ENCODE peak calls at places on chromosomes 2 and 18, in six cellular contexts. G, B, T, Q, P and I are unnamed samples.

GRCh38 chr18:8084160-8084559 is 517.0 kb downstream of the PTPRM start:
- DNase-seq in G (peak; percentile 37), P (peak; percentile 28), T (no peak), Q (peak; percentile 21), B (peak; percentile 43), I (peak; percentile 69)

GRCh38 chr2:220891405-220891804 is 680.7 kb downstream of the EPHA4 start:
- DNase-seq in T (no peak), P (no peak), G (no peak), Q (peak; percentile 51), B (peak; percentile 60), I (no peak)

GRCh38 chr2:108367014-108367413 is 10.7 kb upstream of the SULT1C4 start:
- DNase-seq in P (no peak), Q (no peak), B (no peak), G (no peak), T (no peak), I (no peak)

GRCh38 chr2:86274265-86274917 is 63.0 kb downstream of the REEP1 start:
- DNase-seq in G (no peak), T (peak; percentile 56), B (no peak), P (no peak), Q (peak; percentile 31), I (no peak)

GRCh38 chr2:68885074-68885810 is 14.0 kb upstream of the BMP10 start:
- DNase-seq in P (no peak), G (no peak), Q (no peak), T (no peak), B (no peak), I (no peak)

GRCh38 chr2:55876425-55877084 is 47.0 kb downstream of the EFEMP1 start:
- DNase-seq in G (no peak), Q (no peak), P (no peak), T (no peak), B (no peak), I (no peak)

GRCh38 chr2:68318686-68319396 is 908 bp downstream of the CNRIP1 start:
- DNase-seq in B (peak; percentile 7), T (no peak), P (no peak), G (no peak), Q (no peak), I (no peak)

GRCh38 chr18:10270160-10270571 is 184.3 kb upstream of the APCDD1 start:
- DNase-seq in T (no peak), P (peak; percentile 16), G (no peak), B (no peak), Q (no peak), I (no peak)

GRCh38 chr2:218026676-218027425 is 24.1 kb upstream of the TNS1 start:
- DNase-seq in G (no peak), Q (no peak), T (no peak), B (no peak), P (no peak), I (peak; percentile 8)

GRCh38 chr2:205686231-205687017 is 4.1 kb downstream of the NRP2 start:
- DNase-seq in B (no peak), T (no peak), P (no peak), Q (no peak), G (no peak), I (no peak)

GRCh38 chr2:199085201-199085750 is 372.5 kb downstream of the SATB2 start:
- DNase-seq in P (no peak), G (no peak), B (no peak), T (no peak), Q (no peak), I (no peak)

GRCh38 chr2:45968946-45969584 is 317.6 kb downstream of the PRKCE start:
- DNase-seq in T (no peak), G (no peak), Q (no peak), P (no peak), B (no peak), I (no peak)

GRCh38 chr2:12555012-12555645 is 161.6 kb upstream of the TRIB2 start:
- DNase-seq in T (no peak), B (no peak), G (peak; percentile 22), P (no peak), Q (no peak), I (no peak)

GRCh38 chr18:58337688-58338087 is 291.2 kb downstream of the ALPK2 start:
- DNase-seq in P (no peak), Q (no peak), T (no peak), B (no peak), G (no peak), I (no peak)

GRCh38 chr2:179559108-179559806 is 294.6 kb upstream of the SESTD1 start:
- DNase-seq in T (no peak), B (no peak), G (no peak), Q (no peak), P (no peak), I (no peak)

GRCh38 chr2:238462782-238463396 is 36.2 kb downstream of the ASB1 start:
- DNase-seq in P (peak; percentile 77), B (peak; percentile 39), Q (peak; percentile 40), G (peak; percentile 45), T (peak; percentile 13), I (no peak)

GRCh38 chr2:216807861-216808272 is 52.0 kb downstream of the TNP1 start:
- DNase-seq in T (no peak), G (no peak), Q (no peak), P (no peak), B (no peak), I (no peak)

GRCh38 chr2:147789720-147790119 is 55.1 kb upstream of the ACVR2A start:
- DNase-seq in G (no peak), Q (no peak), P (no peak), B (no peak), T (no peak), I (no peak)

GRCh38 chr2:70750320-70750719 is 17.7 kb downstream of the ADD2 start:
- DNase-seq in G (no peak), B (no peak), T (no peak), Q (no peak), P (no peak), I (no peak)

GRCh38 chr2:50431958-50432650 is 599.8 kb downstream of the NRXN1 start:
- DNase-seq in T (no peak), Q (no peak), G (no peak), B (no peak), P (no peak), I (no peak)

GRCh38 chr2:164849506-164849905 is 7.9 kb upstream of the COBLL1 start:
- DNase-seq in G (no peak), B (no peak), P (no peak), T (no peak), Q (no peak), I (no peak)

GRCh38 chr2:179612108-179612507 is 249.3 kb downstream of the ZNF385B start:
- DNase-seq in Q (no peak), P (no peak), B (no peak), G (no peak), T (no peak), I (no peak)

DNA sequence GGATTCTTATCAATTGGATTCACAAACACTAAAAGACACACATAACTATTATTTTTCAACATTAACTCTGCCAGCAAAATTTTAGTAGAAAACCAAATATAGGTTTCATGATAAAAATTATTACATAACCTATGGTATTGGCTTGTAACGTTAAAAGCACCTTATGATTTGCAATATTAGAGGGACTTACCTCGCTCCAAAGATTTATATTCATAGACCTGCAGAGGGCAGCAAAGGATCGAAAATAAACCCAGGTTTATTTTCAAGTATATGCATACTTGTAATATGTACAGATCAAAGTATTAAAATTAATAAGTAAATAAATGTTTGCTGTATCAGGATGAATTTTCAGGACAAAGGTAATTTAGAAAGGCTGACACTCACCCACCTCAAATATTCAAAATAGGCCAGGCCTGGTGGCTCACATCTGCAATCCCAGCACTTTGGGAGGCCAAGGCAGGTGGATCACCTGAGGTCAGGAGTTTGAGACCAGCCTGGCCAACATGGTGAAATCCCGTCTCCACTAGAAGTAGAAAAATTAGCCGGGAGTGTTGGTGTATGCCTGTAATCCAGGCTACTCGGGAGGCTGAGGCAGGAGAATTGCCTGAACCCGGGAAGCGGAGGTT is 45.3 kb downstream of the LRPPRC start:
- DNase-seq in B (peak; percentile 10), G (no peak), P (peak; percentile 54), Q (peak; percentile 35), T (no peak), I (no peak)
- TF ChIP-seq SP1 in B (no peak), G (no peak), P (no peak), Q (no peak), T (no peak), I (no peak)

DNA sequence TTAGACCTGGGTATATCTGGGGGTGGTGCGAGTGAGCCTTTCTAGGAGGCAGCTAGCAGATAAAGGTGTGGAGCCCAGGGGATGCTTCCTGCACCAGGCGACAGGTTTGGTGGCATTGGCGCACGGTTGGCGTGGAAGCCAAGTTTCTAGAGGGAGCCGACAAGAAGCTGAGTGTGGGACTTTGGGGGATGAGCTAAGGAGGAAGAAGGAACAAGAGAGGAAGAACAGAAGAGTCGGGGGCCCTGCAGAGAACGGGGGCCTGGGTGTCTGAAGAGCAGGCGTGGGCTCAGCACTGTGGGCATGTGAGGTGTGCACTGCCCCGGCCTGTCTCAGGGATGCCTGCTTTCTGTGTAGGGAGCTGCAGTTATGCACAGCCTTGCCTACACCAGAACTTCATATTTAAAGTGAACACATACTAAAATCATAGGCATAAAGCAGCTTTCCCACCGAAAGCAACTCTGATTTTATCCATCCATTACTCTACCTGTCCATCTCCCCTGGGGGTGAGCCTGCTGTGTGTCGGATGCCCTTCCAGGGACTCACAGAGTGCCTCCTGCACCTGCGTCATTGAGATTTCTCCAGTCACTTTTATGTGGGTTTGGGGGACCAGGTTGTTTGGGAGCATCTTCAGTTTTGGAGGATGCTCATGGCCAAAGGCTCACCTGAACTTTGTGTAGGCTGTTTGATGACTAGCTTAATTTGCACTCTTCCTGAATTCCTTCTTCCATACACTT is 149.7 kb downstream of the LDLRAD4 start:
- DNase-seq in P (no peak), T (no peak), Q (no peak), B (no peak), G (no peak), I (no peak)
- TF ChIP-seq SP1 in P (no peak), T (no peak), Q (no peak), B (no peak), G (no peak), I (no peak)

DNA sequence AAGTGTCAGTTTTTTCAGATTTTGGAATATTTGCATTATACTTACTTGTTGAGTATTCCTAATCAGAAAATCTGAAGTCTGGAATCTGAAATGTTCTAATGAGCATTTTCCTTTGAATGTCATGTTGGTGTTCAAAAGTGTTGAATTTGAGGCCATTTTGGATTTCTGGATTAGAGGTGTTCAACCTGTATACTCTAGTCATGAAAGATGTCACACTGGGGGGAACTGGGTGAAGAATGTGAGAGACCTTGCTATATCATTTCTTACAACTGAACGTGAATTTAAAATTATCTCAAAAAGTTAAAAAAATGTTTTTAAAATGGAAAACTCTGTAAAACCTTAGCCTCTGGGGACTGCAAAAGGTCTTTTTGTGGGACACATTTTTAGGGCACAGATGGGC is 384.5 kb downstream of the NBAS start:
- DNase-seq in Q (no peak), P (no peak), B (no peak), T (no peak), G (no peak), I (no peak)
- TF ChIP-seq SP1 in Q (no peak), P (no peak), B (no peak), T (no peak), G (no peak), I (no peak)

GRCh38 chr2:10521891-10522448 is 73.8 kb upstream of the ODC1 start:
- DNase-seq in G (no peak), T (no peak), Q (no peak), B (no peak), P (no peak), I (no peak)

GRCh38 chr2:10522726-10523405 is 74.7 kb upstream of the ODC1 start:
- DNase-seq in G (no peak), Q (no peak), B (no peak), P (no peak), T (no peak), I (no peak)

GRCh38 chr2:10520926-10521325 is 72.8 kb upstream of the ODC1 start:
- DNase-seq in P (no peak), B (no peak), G (no peak), Q (no peak), T (no peak), I (no peak)

GRCh38 chr2:10520154-10520553 is 72.0 kb upstream of the ODC1 start:
- DNase-seq in G (no peak), Q (no peak), T (no peak), P (no peak), B (no peak), I (peak; percentile 74)

GRCh38 chr2:10521356-10521755 is 73.2 kb upstream of the ODC1 start:
- DNase-seq in P (no peak), T (no peak), G (no peak), B (no peak), Q (no peak), I (peak; percentile 41)
- TF ChIP-seq SP1 in P (no peak), T (no peak), G (no peak), B (no peak), Q (no peak), I (no peak)